ENCODE peak calls at places on chromosomes 13 and 19, in nine cellular contexts. Q is suprapubic skin, S is body of pancreas, W is heart left ventricle, X is esophagus squamous epithelium, M is prostate gland, I is Peyer's patch, J is upper lobe of left lung, P is breast epithelium. K is an unnamed sample.

GRCh38 chr19:39341122-39341719 is 1.0 kb upstream of the SAMD4B start:
- DNase-seq in Q (peak), S (peak), W (no peak), X (no peak), M (peak), I (peak), J (peak), P (no peak), K (peak)

GRCh38 chr19:29524201-29524911 is 1.4 kb upstream of the VSTM2B start:
- DNase-seq in Q (no peak), S (no peak), W (peak), X (no peak), M (no peak), I (no peak), J (no peak), P (no peak), K (no peak)

GRCh38 chr19:54728167-54728566 is 3.9 kb downstream of the KIR3DL3 start:
- DNase-seq in Q (no peak), S (no peak), W (no peak), X (no peak), M (no peak), I (peak), J (no peak), P (no peak), K (no peak)

GRCh38 chr19:30236587-30236986 is 135.6 kb upstream of the ZNF536 start:
- DNase-seq in Q (no peak), S (no peak), W (no peak), X (no peak), M (no peak), I (no peak), J (no peak), P (no peak), K (no peak)

GRCh38 chr13:112772539-112772909 is 82.7 kb downstream of the ATP11A start:
- DNase-seq in Q (no peak), S (no peak), W (no peak), X (no peak), M (no peak), I (no peak), J (no peak), P (no peak), K (no peak)

GRCh38 chr19:55118401-55118991 is 1.1 kb upstream of the PPP1R12C start:
- DNase-seq in Q (no peak), S (peak), W (no peak), X (no peak), M (no peak), I (peak), J (peak), P (no peak), K (no peak)

GRCh38 chr13:103031332-103031873 is 34.8 kb downstream of the SLC10A2 start:
- DNase-seq in Q (no peak), S (no peak), W (no peak), X (no peak), M (no peak), I (no peak), J (no peak), P (no peak), K (no peak)

GRCh38 chr19:50204811-50205675 is 1.6 kb downstream of the MYH14 start:
- DNase-seq in Q (peak), S (peak), W (peak), X (no peak), M (peak), I (peak), J (peak), P (peak), K (no peak)

GRCh38 chr13:40152145-40152544 is 496.7 kb downstream of the COG6 start:
- DNase-seq in Q (no peak), S (no peak), W (no peak), X (no peak), M (no peak), I (no peak), J (no peak), P (no peak), K (no peak)

GRCh38 chr13:72221276-72221962 is 354.4 kb upstream of the DACH1 start:
- DNase-seq in Q (peak), S (peak), W (no peak), X (no peak), M (no peak), I (peak), J (peak), P (peak), K (no peak)

GRCh38 chr13:64457976-64458375 is 2772.2 kb downstream of the PCDH9 start:
- DNase-seq in Q (no peak), S (no peak), W (no peak), X (no peak), M (no peak), I (no peak), J (no peak), P (no peak), K (no peak)

GRCh38 chr19:50266896-50267295 is 62.3 kb downstream of the KCNC3 start:
- DNase-seq in Q (no peak), S (peak), W (no peak), X (no peak), M (no peak), I (peak), J (no peak), P (no peak), K (no peak)

GRCh38 chr13:88189724-88190123 is 518.6 kb downstream of the SLITRK5 start:
- DNase-seq in Q (no peak), S (no peak), W (no peak), X (no peak), M (peak), I (no peak), J (no peak), P (no peak), K (no peak)

GRCh38 chr13:110779046-110779445 is 65.5 kb downstream of the ING1 start:
- DNase-seq in Q (no peak), S (no peak), W (no peak), X (no peak), M (no peak), I (no peak), J (no peak), P (no peak), K (no peak)

GRCh38 chr19:2469102-2469914 is 6.6 kb upstream of the GADD45B start:
- DNase-seq in Q (no peak), S (no peak), W (no peak), X (no peak), M (no peak), I (no peak), J (peak), P (no peak), K (no peak)

GRCh38 chr19:40691421-40692211 is 1.2 kb upstream of the NUMBL start:
- DNase-seq in Q (no peak), S (no peak), W (peak), X (no peak), M (no peak), I (no peak), J (no peak), P (no peak), K (no peak)

GRCh38 chr19:37977391-37977790 is 70.4 kb downstream of the SIPA1L3 start:
- DNase-seq in Q (no peak), S (no peak), W (no peak), X (no peak), M (no peak), I (no peak), J (no peak), P (no peak), K (no peak)

GRCh38 chr13:34951528-34951927 is 9.5 kb downstream of the NBEA start:
- DNase-seq in Q (no peak), S (no peak), W (no peak), X (no peak), M (no peak), I (no peak), J (no peak), P (no peak), K (no peak)

GRCh38 chr19:45172173-45172572 is 5.9 kb downstream of the TRAPPC6A start:
- DNase-seq in Q (no peak), S (no peak), W (no peak), X (no peak), M (no peak), I (no peak), J (no peak), P (no peak), K (no peak)

GRCh38 chr13:40993987-40994386 is 25.1 kb downstream of the ELF1 start:
- DNase-seq in Q (no peak), S (peak), W (no peak), X (no peak), M (peak), I (no peak), J (peak), P (no peak), K (no peak)

GRCh38 chr19:43578787-43579186 is 3.2 kb downstream of the PINLYP start:
- DNase-seq in Q (no peak), S (no peak), W (no peak), X (no peak), M (no peak), I (no peak), J (no peak), P (no peak), K (no peak)

GRCh38 chr13:51292000-51292550 is 47.4 kb upstream of the SERPINE3 start:
- DNase-seq in Q (no peak), S (no peak), W (no peak), X (no peak), M (no peak), I (no peak), J (no peak), P (no peak), K (no peak)

GRCh38 chr13:113820813-113821651 is 42.8 kb downstream of the GAS6 start:
- DNase-seq in Q (peak), S (peak), W (peak), X (no peak), M (peak), I (peak), J (peak), P (peak), K (no peak)

GRCh38 chr13:113638806-113639205 is 19.2 kb downstream of the ATP4B start:
- DNase-seq in Q (peak), S (no peak), W (no peak), X (no peak), M (no peak), I (peak), J (peak), P (peak), K (no peak)

GRCh38 chr13:76516013-76516412 is 370.2 kb downstream of the KCTD12 start:
- DNase-seq in Q (no peak), S (no peak), W (no peak), X (no peak), M (no peak), I (no peak), J (no peak), P (no peak), K (no peak)

GRCh38 chr19:54029930-54030490 is 33.7 kb downstream of the VSTM1 start:
- DNase-seq in Q (no peak), S (peak), W (no peak), X (no peak), M (peak), I (peak), J (peak), P (no peak), K (no peak)

GRCh38 chr13:104008075-104008474 is 941.9 kb upstream of the SLC10A2 start:
- DNase-seq in Q (no peak), S (no peak), W (no peak), X (no peak), M (no peak), I (no peak), J (no peak), P (no peak), K (no peak)

GRCh38 chr13:114032121-114032799 is 58.4 kb upstream of the C13orf46 start:
- DNase-seq in Q (no peak), S (no peak), W (no peak), X (no peak), M (no peak), I (no peak), J (no peak), P (no peak), K (no peak)

GRCh38 chr19:2326699-2327360 is 1.6 kb downstream of the LSM7 start:
- DNase-seq in Q (no peak), S (no peak), W (no peak), X (no peak), M (no peak), I (no peak), J (no peak), P (no peak), K (no peak)

GRCh38 chr19:50639121-50640112 is at the start of gene SYT3:
- DNase-seq in Q (no peak), S (peak), W (no peak), X (no peak), M (peak), I (peak), J (peak), P (no peak), K (no peak)

GRCh38 chr19:10286803-10287737 is at the start of gene ICAM4:
- DNase-seq in Q (peak), S (peak), W (peak), X (no peak), M (no peak), I (peak), J (peak), P (no peak), K (no peak)

GRCh38 chr13:114105351-114106225 is 26.8 kb downstream of the RASA3 start:
- DNase-seq in Q (peak), S (peak), W (peak), X (no peak), M (no peak), I (peak), J (peak), P (peak), K (no peak)

GRCh38 chr13:96229356-96229755 is 139.4 kb downstream of the HS6ST3 start:
- DNase-seq in Q (no peak), S (no peak), W (no peak), X (no peak), M (peak), I (no peak), J (no peak), P (no peak), K (no peak)

GRCh38 chr13:44132710-44133109 is 240.9 kb upstream of the SERP2 start:
- DNase-seq in Q (peak), S (peak), W (peak), X (no peak), M (no peak), I (no peak), J (peak), P (no peak), K (no peak)

GRCh38 chr13:113121183-113121927 is 1.2 kb upstream of the F10 start:
- DNase-seq in Q (no peak), S (no peak), W (no peak), X (no peak), M (no peak), I (peak), J (peak), P (peak), K (peak)

GRCh38 chr19:2302319-2303208 is 5.4 kb downstream of the LINGO3 start:
- DNase-seq in Q (peak), S (peak), W (peak), X (no peak), M (no peak), I (peak), J (peak), P (no peak), K (no peak)

GRCh38 chr13:29654384-29654783 is 58.9 kb upstream of the SLC7A1 start:
- DNase-seq in Q (no peak), S (no peak), W (no peak), X (no peak), M (no peak), I (no peak), J (no peak), P (no peak), K (no peak)

GRCh38 chr19:8321760-8322637 is 703 bp downstream of the RPS28 start:
- DNase-seq in Q (no peak), S (no peak), W (no peak), X (no peak), M (no peak), I (no peak), J (no peak), P (no peak), K (no peak)

GRCh38 chr19:48418317-48419064 is 25.0 kb downstream of the GRIN2D start:
- DNase-seq in Q (no peak), S (no peak), W (no peak), X (no peak), M (no peak), I (no peak), J (no peak), P (no peak), K (no peak)
- H3K4me3 ChIP-seq in Q (no peak), S (no peak), W (no peak), X (no peak), M (no peak), I (no peak), J (no peak), P (no peak), K (no peak)

DNA sequence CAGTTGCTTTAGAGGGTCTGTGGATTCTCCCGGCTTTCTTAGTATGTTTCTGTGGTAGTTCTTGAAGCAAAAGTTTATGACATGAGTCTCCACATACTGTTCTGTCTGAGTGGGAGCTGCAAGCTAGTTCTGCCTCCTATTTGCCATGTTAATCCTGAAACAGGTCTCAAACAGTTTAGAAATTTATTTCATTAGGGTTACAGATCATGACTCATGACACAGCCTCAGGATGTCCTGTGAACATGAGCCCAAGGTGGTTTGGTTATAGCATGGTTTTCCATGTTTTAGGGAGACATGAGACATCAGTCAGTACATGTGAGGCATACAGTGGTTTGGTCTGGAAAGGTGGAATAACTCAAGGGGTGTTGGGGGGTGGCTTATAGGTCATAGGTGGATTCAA is 77.5 kb downstream of the FNDC3A start:
- DNase-seq in Q (no peak), S (no peak), W (no peak), X (no peak), M (no peak), I (no peak), J (no peak), P (no peak), K (no peak)
- TF ChIP-seq POLR2A in Q (no peak), S (no peak), W (no peak), X (no peak), M (no peak), I (no peak), J (no peak), P (no peak), K (no peak)

DNA sequence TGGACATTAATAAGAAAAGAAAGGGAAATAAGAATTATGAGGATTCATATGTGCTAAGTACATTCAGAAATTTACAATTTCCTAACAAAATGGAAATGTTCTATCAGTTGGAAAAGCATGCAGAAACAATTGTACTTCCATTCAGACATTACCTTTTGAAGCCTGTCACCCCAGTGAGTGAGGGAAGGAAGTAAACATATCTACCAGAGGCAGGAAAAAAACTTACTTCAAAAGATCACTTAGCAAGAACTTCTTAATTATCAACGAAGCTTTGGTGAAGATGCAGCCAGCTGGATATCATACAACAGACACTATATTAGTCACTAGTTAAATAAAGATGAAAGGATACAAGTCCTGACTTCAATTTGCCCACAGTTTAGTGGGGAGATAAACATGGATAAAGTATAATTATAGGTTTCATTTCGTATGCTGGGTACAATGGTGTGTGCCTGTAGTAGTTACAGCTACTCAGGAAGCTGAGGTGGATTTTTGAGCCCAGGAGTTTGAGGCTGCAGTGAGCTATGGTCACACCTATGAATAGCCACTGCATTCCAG is 148.8 kb downstream of the TNFRSF19 start:
- DNase-seq in Q (no peak), S (no peak), W (no peak), X (no peak), M (no peak), I (no peak), J (no peak), P (no peak), K (no peak)
- H3K27ac ChIP-seq in Q (peak), S (no peak), W (no peak), X (no peak), M (peak), I (no peak), J (no peak), P (no peak), K (no peak)

DNA sequence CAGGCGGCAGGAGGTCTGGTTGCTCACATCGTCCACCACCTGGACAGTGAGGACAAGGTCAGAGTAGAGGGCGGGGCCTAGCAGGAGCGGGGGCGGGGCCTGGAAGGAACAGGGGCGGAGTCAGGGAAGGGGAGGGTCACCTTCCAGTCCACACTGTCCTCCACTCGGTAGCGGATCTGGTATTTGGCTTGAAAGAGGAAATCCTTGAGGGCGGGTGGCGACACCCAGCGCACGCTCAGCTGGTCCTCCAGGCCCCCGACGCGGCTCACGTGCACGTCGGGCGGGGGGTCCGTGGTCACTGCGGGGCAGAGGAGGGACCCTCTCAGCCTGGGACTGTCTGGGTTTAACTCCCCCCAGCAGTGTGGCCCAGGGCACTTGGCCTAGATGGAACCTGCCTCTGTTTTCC is 8.2 kb downstream of the REX1BD start:
- DNase-seq in Q (peak), S (peak), W (peak), X (no peak), M (no peak), I (peak), J (peak), P (no peak), K (no peak)
- H3K4me3 ChIP-seq in Q (no peak), S (no peak), W (no peak), X (no peak), M (no peak), I (no peak), J (no peak), P (no peak), K (no peak)

GRCh38 chr19:12675377-12675776 is 6.3 kb downstream of the DHPS start:
- DNase-seq in Q (no peak), S (no peak), W (no peak), X (no peak), M (no peak), I (no peak), J (no peak), P (no peak), K (no peak)
- TF ChIP-seq POLR2A in Q (no peak), S (no peak), W (no peak), X (no peak), M (no peak), I (no peak), J (no peak), P (no peak), K (no peak)

GRCh38 chr19:13094285-13094595 is 8.4 kb downstream of the LYL1 start:
- DNase-seq in Q (no peak), S (no peak), W (no peak), X (no peak), M (no peak), I (peak), J (no peak), P (no peak), K (no peak)
- H3K27ac ChIP-seq in Q (no peak), S (no peak), W (peak), X (peak), M (peak), I (peak), J (peak), P (peak), K (peak)

GRCh38 chr19:4059493-4059880 is 7.2 kb downstream of the ZBTB7A start:
- DNase-seq in Q (no peak), S (no peak), W (no peak), X (no peak), M (no peak), I (peak), J (no peak), P (no peak), K (no peak)

GRCh38 chr19:4058696-4059492 is 7.8 kb downstream of the ZBTB7A start:
- DNase-seq in Q (no peak), S (no peak), W (no peak), X (no peak), M (no peak), I (no peak), J (no peak), P (no peak), K (no peak)

GRCh38 chr19:4060621-4061177 is 6.0 kb downstream of the ZBTB7A start:
- DNase-seq in Q (no peak), S (peak), W (no peak), X (no peak), M (no peak), I (no peak), J (peak), P (no peak), K (no peak)

GRCh38 chr19:4061178-4061682 is 5.5 kb downstream of the ZBTB7A start:
- DNase-seq in Q (peak), S (peak), W (peak), X (no peak), M (peak), I (peak), J (peak), P (peak), K (peak)

GRCh38 chr19:4059931-4060620 is 6.6 kb downstream of the ZBTB7A start:
- DNase-seq in Q (peak), S (peak), W (peak), X (no peak), M (no peak), I (peak), J (peak), P (no peak), K (peak)
- H3K4me3 ChIP-seq in Q (peak), S (no peak), W (peak), X (peak), M (peak), I (peak), J (peak), P (peak), K (peak)

GRCh38 chr19:34733266-34733825 is 697 bp upstream of the ZNF181 start:
- DNase-seq in Q (peak), S (no peak), W (peak), X (no peak), M (no peak), I (no peak), J (no peak), P (no peak), K (no peak)
- TF ChIP-seq POLR2A in Q (peak), S (peak), W (peak), X (peak), M (peak), I (peak), J (no peak), P (no peak), K (no peak)

GRCh38 chr19:5539431-5539833 is 28.3 kb downstream of the TINCR start:
- DNase-seq in Q (no peak), S (no peak), W (no peak), X (no peak), M (no peak), I (no peak), J (no peak), P (no peak), K (no peak)
- H3K27ac ChIP-seq in Q (no peak), S (no peak), W (peak), X (no peak), M (no peak), I (no peak), J (no peak), P (no peak), K (no peak)